ENCODE peak calls at places on chromosomes 1 and 21, in nine cellular contexts. R, A, Y, P, U, T, N, W and Q are unnamed samples.

GRCh38 chr21:36246080-36246631 is 73.8 kb upstream of the MORC3 start:
- DNase-seq in Y (no peak), T (no peak), A (no peak), U (no peak), R (no peak), P (no peak), W (no peak), N (peak; percentile 53), Q (peak; percentile 44)

GRCh38 chr1:183945432-183946308 is 91.9 kb downstream of the COLGALT2 start:
- DNase-seq in U (no peak), Y (no peak), N (no peak), T (no peak), P (no peak), W (no peak), A (peak; percentile 25), R (no peak), Q (no peak)

GRCh38 chr1:65681101-65681500 is 111.6 kb upstream of the PDE4B start:
- DNase-seq in W (peak; percentile 60), A (peak; percentile 81), P (no peak), Y (no peak), N (no peak), T (peak; percentile 16), U (no peak), R (no peak), Q (peak; percentile 55)

GRCh38 chr21:46096997-46097825 is 701 bp upstream of the COL6A2 start:
- DNase-seq in R (peak; percentile 32), T (no peak), P (no peak), N (no peak), U (no peak), Y (no peak), A (peak; percentile 16), W (peak; percentile 42), Q (no peak)

GRCh38 chr1:180562582-180562981 is 3.8 kb downstream of the OVAAL start:
- DNase-seq in Y (no peak), A (no peak), P (no peak), T (no peak), R (no peak), W (no peak), N (no peak), U (no peak), Q (no peak)

GRCh38 chr1:53627666-53628065 is 111.3 kb downstream of the GLIS1 start:
- DNase-seq in P (no peak), U (no peak), Y (no peak), W (no peak), T (no peak), R (no peak), A (no peak), N (peak; percentile 30), Q (no peak)

GRCh38 chr1:201900476-201900875 is 11.8 kb downstream of the SHISA4 start:
- DNase-seq in P (no peak), A (no peak), W (no peak), R (no peak), U (no peak), T (no peak), N (no peak), Y (no peak), Q (no peak)

GRCh38 chr1:233442392-233442791 is 114.9 kb downstream of the MAP3K21 start:
- DNase-seq in W (no peak), T (no peak), U (no peak), A (no peak), Y (no peak), R (no peak), P (no peak), N (no peak), Q (peak; percentile 46)

GRCh38 chr1:98792123-98792522 is 130.6 kb downstream of the SNX7 start:
- DNase-seq in A (peak; percentile 51), R (no peak), U (no peak), P (no peak), N (no peak), T (no peak), Y (no peak), W (peak; percentile 17), Q (peak; percentile 14)

GRCh38 chr1:47510282-47510811 is 72.5 kb downstream of the FOXD2 start:
- DNase-seq in U (no peak), N (no peak), W (no peak), T (no peak), A (no peak), P (no peak), Y (no peak), R (no peak), Q (no peak)

GRCh38 chr1:224641030-224641429 is 24.9 kb downstream of the CNIH3 start:
- DNase-seq in N (no peak), R (no peak), W (no peak), A (no peak), P (no peak), T (no peak), Y (peak; percentile 63), U (no peak), Q (no peak)

GRCh38 chr21:26224351-26224750 is 53.8 kb upstream of the APP start:
- DNase-seq in R (no peak), Y (no peak), N (no peak), W (no peak), T (no peak), A (no peak), P (no peak), U (no peak), Q (no peak)

GRCh38 chr1:32334864-32335618 is 992 bp downstream of the MARCKSL1 start:
- DNase-seq in Y (peak; percentile 59), N (peak; percentile 57), U (peak; percentile 76), W (peak; percentile 78), A (peak; percentile 51), R (peak; percentile 77), T (peak; percentile 82), P (peak; percentile 62), Q (no peak)

GRCh38 chr21:42997053-42997452 is 22.7 kb downstream of the PKNOX1 start:
- DNase-seq in N (peak; percentile 77), T (peak; percentile 7), W (peak; percentile 90), R (no peak), P (no peak), A (peak; percentile 94), U (peak; percentile 33), Y (no peak), Q (peak; percentile 97)

GRCh38 chr1:170491291-170491690 is 40.7 kb upstream of the GORAB start:
- DNase-seq in N (no peak), A (no peak), Y (no peak), W (no peak), T (no peak), P (no peak), U (no peak), R (no peak), Q (no peak)

GRCh38 chr1:196685506-196685905 is 33.7 kb downstream of the CFH start:
- DNase-seq in N (no peak), P (no peak), R (no peak), A (no peak), W (no peak), Y (no peak), T (no peak), U (no peak), Q (no peak)

GRCh38 chr1:241266121-241266520 is 90.9 kb downstream of the RGS7 start:
- DNase-seq in N (no peak), A (no peak), Y (no peak), P (no peak), R (no peak), U (no peak), W (no peak), T (no peak), Q (no peak)

GRCh38 chr1:70503358-70503757 is 92.3 kb downstream of the CTH start:
- DNase-seq in U (no peak), Y (no peak), R (no peak), P (no peak), N (no peak), W (peak; percentile 22), T (no peak), A (peak; percentile 56), Q (peak; percentile 56)

GRCh38 chr1:93905734-93906133 is 3.5 kb downstream of the GCLM start:
- DNase-seq in Y (no peak), A (peak; percentile 64), T (no peak), P (no peak), R (no peak), W (peak; percentile 35), U (no peak), N (no peak), Q (peak; percentile 66)

GRCh38 chr1:4021153-4021894 is 121.3 kb upstream of the C1orf174 start:
- DNase-seq in T (no peak), U (no peak), A (no peak), Y (no peak), R (no peak), W (no peak), P (no peak), N (no peak), Q (no peak)

GRCh38 chr21:43771698-43772367 is 4.3 kb downstream of the CSTB start:
- DNase-seq in P (no peak), N (no peak), W (no peak), A (no peak), T (no peak), R (no peak), U (no peak), Y (no peak), Q (no peak)

GRCh38 chr1:20185834-20186782 is at the start of the genes PLA2G2C and UBXN10:
- DNase-seq in Y (no peak), R (peak; percentile 76), P (no peak), W (peak; percentile 26), A (no peak), N (no peak), T (no peak), U (peak; percentile 90), Q (no peak)

GRCh38 chr1:59520759-59521442 is 224.0 kb downstream of the FGGY start:
- DNase-seq in T (no peak), N (peak; percentile 76), Y (no peak), P (no peak), A (peak; percentile 19), W (peak; percentile 31), U (no peak), R (no peak), Q (peak; percentile 91)

GRCh38 chr1:204036882-204037645 is 35.9 kb upstream of the SOX13 start:
- DNase-seq in A (no peak), R (no peak), Y (no peak), U (no peak), W (no peak), T (no peak), P (no peak), N (no peak), Q (no peak)

GRCh38 chr21:28160378-28160777 is 832.3 kb downstream of the LTN1 start:
- DNase-seq in R (no peak), Y (no peak), P (no peak), T (no peak), U (no peak), N (no peak), A (no peak), W (peak; percentile 55), Q (no peak)

GRCh38 chr21:36171741-36172331 is 15.2 kb downstream of the DOP1B start:
- DNase-seq in T (no peak), R (no peak), W (no peak), U (no peak), P (no peak), N (no peak), A (no peak), Y (no peak), Q (no peak)

GRCh38 chr1:59696421-59697115 is 118.2 kb upstream of the HOOK1 start:
- DNase-seq in N (no peak), R (no peak), P (no peak), U (no peak), A (no peak), Y (no peak), W (no peak), T (peak; percentile 63), Q (no peak)

GRCh38 chr1:8495928-8496401 is 178.1 kb downstream of the SLC45A1 start:
- DNase-seq in P (no peak), N (no peak), R (peak; percentile 57), T (peak; percentile 47), Y (no peak), W (no peak), U (peak; percentile 57), A (peak; percentile 17), Q (no peak)

GRCh38 chr1:200867018-200867811 is 5.6 kb upstream of the GPR25 start:
- DNase-seq in P (no peak), W (no peak), A (no peak), U (peak; percentile 42), R (no peak), N (no peak), T (no peak), Y (no peak), Q (peak; percentile 14)

GRCh38 chr21:36589352-36589971 is 109.5 kb upstream of the SIM2 start:
- DNase-seq in U (peak; percentile 65), Y (no peak), R (no peak), A (peak; percentile 61), T (peak; percentile 80), W (peak; percentile 78), N (no peak), P (no peak), Q (no peak)

GRCh38 chr1:62407398-62408009 is 29.3 kb upstream of the USP1 start:
- DNase-seq in P (no peak), W (peak; percentile 63), N (no peak), R (no peak), Y (peak; percentile 34), U (no peak), T (peak; percentile 81), A (peak; percentile 60), Q (peak; percentile 19)